ENCODE peak calls at places on chromosomes 16 and 17, in six cellular contexts. M is mesenchymal stem cell, X is OCI-LY7, I is GM23338, N is A549, B is mammary epithelial cell. P is an unnamed sample.

GRCh38 chr17:27960183-27960589 is 67.0 kb upstream of the LYRM9 start:
- DNase-seq in B (no peak), I (no peak), N (no peak), M (no peak), X (no peak), P (no peak)

GRCh38 chr16:71916397-71916920 is 21.1 kb downstream of the IST1 start:
- DNase-seq in B (no peak), I (no peak), M (no peak), X (no peak), N (no peak), P (no peak)

GRCh38 chr17:81509687-81510523 is 2.7 kb downstream of the ACTG1 start:
- DNase-seq in X (peak; percentile 29), N (peak; percentile 53), I (no peak), M (no peak), B (no peak), P (peak; percentile 19)

GRCh38 chr17:31733326-31733725 is 125.7 kb downstream of the COPRS start:
- DNase-seq in I (peak; percentile 78), B (no peak), N (no peak), M (no peak), X (no peak), P (no peak)

GRCh38 chr17:12591336-12591735 is 74.4 kb upstream of the MYOCD start:
- DNase-seq in X (no peak), M (peak; percentile 40), I (peak; percentile 20), N (peak; percentile 68), B (no peak), P (no peak)

GRCh38 chr17:11935734-11936406 is 61.4 kb downstream of the ZNF18 start:
- DNase-seq in N (peak; percentile 72), I (peak; percentile 80), X (peak; percentile 41), B (peak; percentile 51), M (no peak), P (peak; percentile 29)

GRCh38 chr17:74739227-74739831 is 2.3 kb downstream of the RAB37 start:
- DNase-seq in X (no peak), M (no peak), N (no peak), I (no peak), B (no peak), P (no peak)

GRCh38 chr17:3298260-3298659 is at the start of gene OR3A1:
- DNase-seq in X (no peak), B (no peak), N (no peak), M (no peak), I (no peak), P (no peak)

GRCh38 chr17:7021993-7022778 is 664 bp upstream of the BCL6B start:
- DNase-seq in N (peak; percentile 78), I (peak; percentile 90), M (peak; percentile 68), B (no peak), X (peak; percentile 77), P (peak; percentile 83)

DNA sequence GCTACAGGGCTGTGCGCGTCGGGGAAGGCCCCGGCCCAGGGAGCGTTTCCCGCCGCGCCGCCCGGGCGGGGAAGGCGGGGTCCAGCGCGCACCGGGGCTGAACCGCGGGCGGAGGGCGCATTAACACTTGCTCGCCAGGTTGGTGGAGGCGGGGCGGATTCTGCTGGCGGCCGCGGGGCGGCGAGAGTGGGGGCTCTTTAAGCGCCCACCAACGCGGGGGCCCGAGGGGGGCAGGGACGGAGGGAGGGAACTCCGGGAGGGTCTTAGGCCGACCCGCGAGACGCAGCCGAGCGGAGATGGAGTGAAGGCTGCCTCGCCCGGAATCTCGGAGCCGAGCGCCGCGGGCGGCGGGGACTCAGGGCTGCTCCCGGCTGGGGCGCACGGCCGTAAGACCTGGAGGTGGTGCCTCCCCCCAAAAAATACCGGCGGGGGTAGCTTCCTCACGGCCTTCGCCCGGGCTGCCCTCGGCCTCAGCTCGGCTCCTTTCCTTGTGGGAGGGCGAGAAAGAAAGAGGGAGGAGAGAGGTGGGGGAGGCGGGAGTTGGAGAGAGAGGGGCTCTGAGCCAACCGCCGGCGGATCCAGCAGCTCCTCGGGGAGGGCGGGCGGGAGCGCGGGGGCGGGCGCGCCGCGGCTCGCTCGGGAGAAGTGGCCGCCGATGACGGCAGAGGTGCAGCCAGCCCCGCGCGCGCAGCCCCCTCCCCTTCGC is 415 bp upstream of the FOXF1 start:
- DNase-seq in M (peak; percentile 97), I (peak; percentile 80), B (peak; percentile 23), N (no peak), X (no peak), P (no peak)
- H3K4me2 ChIP-seq in M (peak overlapping the region; percentile 88), I (peak overlapping the region; percentile 79), B (peak overlapping the region; percentile 77), N (peak overlapping the region; percentile 94), X (no peak overlapping the region), P (peak overlapping the region; percentile 59)

GRCh38 chr16:15434425-15435215 is at the start of gene BMERB1:
- DNase-seq in B (peak; percentile 60), M (peak; percentile 83), I (peak; percentile 91), N (peak; percentile 77), X (no peak), P (peak; percentile 39)
- H3K4me2 ChIP-seq in B (peak within 1 kb of the TSS; percentile 84), M (peak within 1 kb of the TSS; percentile 99), I (peak within 1 kb of the TSS; percentile 100), N (peak within 1 kb of the TSS; percentile 91), X (no peak within 1 kb of the TSS), P (peak within 1 kb of the TSS; percentile 96)

GRCh38 chr16:890716-891352 is 80.0 kb downstream of the LMF1 start:
- DNase-seq in I (no peak), B (no peak), M (no peak), X (no peak), N (no peak), P (no peak)

GRCh38 chr16:893360-893759 is 77.4 kb downstream of the LMF1 start:
- DNase-seq in I (no peak), M (no peak), B (no peak), X (no peak), N (peak; percentile 27), P (no peak)

GRCh38 chr16:892536-893255 is 78.1 kb downstream of the LMF1 start:
- DNase-seq in I (no peak), X (no peak), M (no peak), N (no peak), B (no peak), P (no peak)

GRCh38 chr16:891353-891740 is 79.4 kb downstream of the LMF1 start:
- DNase-seq in B (no peak), N (no peak), I (no peak), X (no peak), M (no peak), P (no peak)

DNA sequence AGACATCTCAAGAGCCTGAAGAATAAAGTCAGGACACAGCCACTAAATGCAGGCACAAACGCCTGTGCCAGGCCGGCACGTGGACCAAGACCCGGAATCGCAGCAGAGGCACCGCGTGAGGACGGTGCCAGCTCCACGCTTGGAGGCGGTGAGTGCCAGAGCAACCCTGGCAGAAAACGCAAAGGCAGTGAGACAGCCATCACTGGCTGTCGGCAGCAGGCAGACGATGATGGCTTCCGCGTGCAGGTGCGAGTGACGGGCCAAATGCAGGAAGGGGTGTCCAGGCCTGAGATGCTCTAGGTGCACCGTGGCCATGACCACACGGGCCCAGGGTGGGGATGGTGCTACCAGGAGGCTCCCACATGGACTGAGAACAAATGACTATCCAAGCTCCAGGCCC is 78.8 kb downstream of the LMF1 start:
- DNase-seq in N (no peak), X (no peak), I (no peak), M (no peak), B (no peak), P (no peak)
- H3K4me2 ChIP-seq in N (no peak overlapping the region), X (no peak overlapping the region), I (no peak overlapping the region), M (no peak overlapping the region), B (no peak overlapping the region), P (no peak overlapping the region)

GRCh38 chr17:50943575-50943933 is 77.4 kb upstream of the TOB1 start:
- DNase-seq in X (no peak), N (no peak), I (no peak), B (no peak), M (no peak), P (no peak)
- H3K4me2 ChIP-seq in X (no peak overlapping the region), N (peak overlapping the region; percentile 92), I (peak overlapping the region; percentile 84), B (no peak overlapping the region), M (no peak overlapping the region), P (peak overlapping the region; percentile 61)

DNA sequence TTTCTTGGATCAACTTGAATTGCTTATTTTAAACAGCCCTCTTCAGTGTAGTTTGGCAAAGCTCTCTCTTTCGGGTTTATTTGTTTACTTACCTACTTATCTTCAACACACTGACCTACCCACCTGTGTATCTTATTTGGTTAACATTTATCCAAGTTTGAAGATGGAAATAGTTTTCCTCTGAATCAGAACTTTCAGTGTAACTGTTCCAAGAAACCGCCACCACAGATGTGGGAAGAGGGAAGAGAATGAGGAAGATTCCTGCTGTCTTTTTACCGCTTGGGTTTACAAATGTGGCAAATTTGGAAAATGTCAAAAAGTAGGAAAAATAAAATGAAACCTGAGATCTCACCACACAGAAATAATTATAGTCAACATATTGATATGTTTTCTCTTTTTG is 115.8 kb downstream of the MSI2 start:
- DNase-seq in I (no peak), N (peak; percentile 89), X (no peak), M (peak; percentile 55), B (peak; percentile 49), P (no peak)
- H3K4me2 ChIP-seq in I (no peak overlapping the region), N (peak overlapping the region; percentile 71), X (no peak overlapping the region), M (no peak overlapping the region), B (peak overlapping the region; percentile 42), P (no peak overlapping the region)

GRCh38 chr17:47277921-47278320 is 24.3 kb downstream of the ITGB3 start:
- DNase-seq in M (no peak), X (no peak), N (no peak), B (no peak), I (no peak), P (no peak)
- H3K4me2 ChIP-seq in M (no peak overlapping the region), X (peak overlapping the region; percentile 15), N (no peak overlapping the region), B (no peak overlapping the region), I (no peak overlapping the region), P (no peak overlapping the region)

P was measured in MM.1S.